ENCODE peak calls at places on chromosomes 12 and 14, in six cellular contexts. R is GM12878, V is HCT116, J is H1, Q is K562, Y is HepG2. D is an unnamed sample.

GRCh38 chr12:55720894-55721444 is 776 bp downstream of the RDH5 start:
- DNase-seq in R (no peak), J (no peak), Q (peak; percentile 56), V (peak; percentile 66), Y (peak; percentile 55), D (no peak)

GRCh38 chr12:86683568-86683991 is 427.4 kb upstream of the MGAT4C start:
- DNase-seq in R (no peak), Q (no peak), Y (no peak), V (no peak), J (no peak), D (no peak)

GRCh38 chr12:93802698-93803097 is 125.5 kb downstream of the CRADD start:
- DNase-seq in J (no peak), V (no peak), Q (peak; percentile 20), Y (no peak), R (no peak), D (no peak)

GRCh38 chr14:24051789-24052655 is at the start of gene CARMIL3:
- DNase-seq in Q (peak; percentile 70), Y (peak; percentile 56), J (no peak), R (no peak), V (no peak), D (no peak)

GRCh38 chr12:4975574-4975973 is 65.9 kb downstream of the KCNA1 start:
- DNase-seq in J (no peak), Q (peak; percentile 30), Y (no peak), V (no peak), R (no peak), D (no peak)

GRCh38 chr14:66495214-66496098 is 9.3 kb downstream of the CCDC196 start:
- DNase-seq in Q (peak; percentile 73), R (peak; percentile 45), V (peak; percentile 39), J (no peak), Y (peak; percentile 65), D (peak; percentile 32)

GRCh38 chr14:24052656-24053547 is 1.1 kb downstream of the CARMIL3 start:
- DNase-seq in R (no peak), Y (no peak), J (no peak), Q (peak; percentile 15), V (no peak), D (no peak)

GRCh38 chr12:77231548-77231947 is 166.2 kb upstream of the E2F7 start:
- DNase-seq in R (no peak), V (no peak), Q (no peak), J (no peak), Y (no peak), D (no peak)

GRCh38 chr14:100664841-100665425 is 61.8 kb upstream of the DLK1 start:
- DNase-seq in Y (no peak), V (no peak), J (no peak), Q (no peak), R (no peak), D (no peak)

GRCh38 chr14:102928412-102929348 is 6.2 kb downstream of the AMN start:
- DNase-seq in Y (no peak), J (no peak), V (peak; percentile 52), R (no peak), Q (no peak), D (peak; percentile 38)

GRCh38 chr12:122965851-122966742 is at the start of gene ABCB9:
- DNase-seq in J (peak; percentile 90), Q (peak; percentile 97), R (no peak), V (peak; percentile 90), Y (peak; percentile 85), D (peak; percentile 92)

GRCh38 chr14:103521438-103521961 is 1.1 kb downstream of the CKB start:
- DNase-seq in V (no peak), Y (no peak), J (no peak), Q (peak; percentile 67), R (no peak), D (no peak)

GRCh38 chr14:51304956-51305355 is 64.9 kb downstream of the TMX1 start:
- DNase-seq in Y (no peak), Q (no peak), R (no peak), J (no peak), V (no peak), D (no peak)

GRCh38 chr12:20364501-20364900 is 3.8 kb upstream of the PDE3A start:
- DNase-seq in V (no peak), R (no peak), Q (no peak), Y (no peak), J (no peak), D (no peak)

GRCh38 chr14:56299306-56299984 is 181.2 kb downstream of the PELI2 start:
- DNase-seq in Y (no peak), J (no peak), Q (no peak), V (no peak), R (no peak), D (no peak)

GRCh38 chr14:35189422-35189821 is 67.1 kb downstream of the PRORP start:
- DNase-seq in R (no peak), Q (no peak), J (no peak), Y (peak; percentile 76), V (no peak), D (no peak)

GRCh38 chr12:44771485-44771884 is 104.6 kb downstream of the NELL2 start:
- DNase-seq in Q (no peak), J (no peak), Y (no peak), R (no peak), V (no peak), D (peak; percentile 5)

GRCh38 chr12:86772688-86773087 is 516.5 kb upstream of the MGAT4C start:
- DNase-seq in J (no peak), Q (no peak), V (no peak), R (no peak), Y (no peak), D (no peak)

GRCh38 chr14:21069388-21070082 is 569 bp upstream of the ARHGEF40 start:
- DNase-seq in R (no peak), Q (no peak), V (no peak), J (no peak), Y (peak; percentile 85), D (no peak)

GRCh38 chr12:110200124-110200417 is 75.9 kb downstream of the IFT81 start:
- DNase-seq in R (no peak), V (no peak), Y (peak; percentile 30), Q (no peak), J (no peak), D (no peak)

GRCh38 chr14:93788557-93789365 is 476 bp upstream of the PRIMA1 start:
- DNase-seq in J (no peak), Y (no peak), R (no peak), V (no peak), Q (no peak), D (peak; percentile 25)

GRCh38 chr14:63878792-63879191 is 26.0 kb downstream of the SYNE2 start:
- DNase-seq in Y (no peak), R (no peak), J (no peak), V (no peak), Q (no peak), D (no peak)

GRCh38 chr12:123131879-123132402 is 18.9 kb downstream of the PITPNM2 start:
- DNase-seq in V (no peak), Y (no peak), R (no peak), Q (no peak), J (no peak), D (no peak)

GRCh38 chr12:55708695-55709233 is 1.1 kb upstream of the ITGA7 start:
- DNase-seq in J (no peak), Q (no peak), Y (no peak), V (no peak), R (no peak), D (no peak)

GRCh38 chr12:76643438-76643837 is 83.9 kb upstream of the OSBPL8 start:
- DNase-seq in J (no peak), Q (no peak), Y (no peak), V (no peak), R (no peak), D (no peak)

GRCh38 chr12:57214398-57214781 is 2.2 kb upstream of the NXPH4 start:
- DNase-seq in Y (peak; percentile 51), Q (peak; percentile 81), V (no peak), R (no peak), J (no peak), D (peak; percentile 65)

DNA sequence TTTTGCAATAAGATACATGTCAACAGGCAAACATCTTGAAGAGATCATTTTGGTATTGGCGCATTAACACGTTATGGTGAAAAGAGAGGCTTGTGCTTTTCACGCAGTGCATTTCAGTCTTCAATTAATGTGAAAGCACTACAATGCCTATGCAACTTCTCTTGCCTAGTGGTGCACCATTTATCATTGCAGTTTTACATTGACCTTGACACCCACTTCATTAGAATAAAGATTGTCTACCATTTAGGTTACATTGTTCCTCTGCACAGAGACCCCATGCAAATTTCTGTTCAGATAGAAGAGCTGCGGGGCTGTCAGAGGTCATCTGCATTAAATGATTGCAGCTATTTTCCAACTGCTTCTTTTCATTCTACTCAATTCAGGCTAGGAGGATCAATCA is 212.2 kb upstream of the NPAS3 start:
- DNase-seq in Y (no peak), V (no peak), J (no peak), R (no peak), Q (no peak), D (no peak)
- TF ChIP-seq ZNF274 in Y (no peak), V (no peak), J (no peak), R (no peak), Q (no peak), D (no peak)

GRCh38 chr14:74525361-74525851 is 31.8 kb downstream of the ISCA2 start:
- DNase-seq in Y (no peak), Q (no peak), V (no peak), R (peak; percentile 9), J (no peak), D (no peak)
- H3K9ac ChIP-seq in Y (no peak overlapping the region), Q (no peak overlapping the region), V (no peak overlapping the region), R (no peak overlapping the region), J (no peak overlapping the region), D (no peak overlapping the region)

GRCh38 chr12:52149651-52150241 is 42.1 kb downstream of the KRT80 start:
- DNase-seq in V (no peak), Q (no peak), J (no peak), R (no peak), Y (no peak), D (no peak)

GRCh38 chr12:52147983-52148540 is 43.8 kb downstream of the KRT80 start:
- DNase-seq in R (no peak), Y (no peak), V (no peak), Q (no peak), J (no peak), D (no peak)

GRCh38 chr12:52147367-52147972 is 44.3 kb downstream of the KRT80 start:
- DNase-seq in V (peak; percentile 99), J (no peak), Q (peak; percentile 55), Y (peak; percentile 67), R (no peak), D (no peak)

GRCh38 chr12:52149182-52149641 is 42.6 kb downstream of the KRT80 start:
- DNase-seq in R (no peak), Y (no peak), Q (no peak), J (no peak), V (no peak), D (no peak)

GRCh38 chr12:52148541-52149181 is 43.2 kb downstream of the KRT80 start:
- DNase-seq in Q (no peak), V (peak; percentile 91), Y (no peak), J (no peak), R (no peak), D (no peak)
- H3K4me1 ChIP-seq in Q (peaks cover 8% of the 10 kb centered on the region), V (peaks cover 100% of the 10 kb centered on the region), Y (peaks cover 7% of the 10 kb centered on the region), J (peaks cover 25% of the 10 kb centered on the region), R (no peaks in the 10 kb centered on the region), D (peaks cover 46% of the 10 kb centered on the region)

GRCh38 chr14:89504602-89505320 is 87.7 kb upstream of the FOXN3 start:
- DNase-seq in V (no peak), Y (no peak), R (peak; percentile 33), J (no peak), Q (no peak), D (no peak)
- TF ChIP-seq ZNF274 in V (no peak), Y (no peak), R (no peak), J (no peak), Q (no peak), D (no peak)

GRCh38 chr12:11823043-11823442 is 173.6 kb downstream of the ETV6 start:
- DNase-seq in R (no peak), J (no peak), Y (no peak), Q (no peak), V (no peak), D (no peak)
- H3K9ac ChIP-seq in R (peak overlapping the region; percentile 63), J (no peak overlapping the region), Y (no peak overlapping the region), Q (no peak overlapping the region), V (no peak overlapping the region), D (no peak overlapping the region)